ENCODE peak calls at places on chromosomes 16 and 17, in four cellular contexts. L is GM12892, A is K562, X is transverse colon. N is an unnamed sample.

GRCh38 chr17:80749611-80750010 is 205.0 kb downstream of the RPTOR start:
- DNase-seq in L (no peak), A (no peak), X (no peak), N (no peak)

GRCh38 chr17:9104370-9105041 is 83.2 kb downstream of the NTN1 start:
- DNase-seq in L (no peak), A (no peak), X (no peak), N (no peak)

GRCh38 chr16:30844346-30844670 is 49.6 kb downstream of the BCL7C start:
- DNase-seq in L (no peak), A (no peak), X (no peak), N (no peak)

GRCh38 chr17:7747586-7747985 is 30.0 kb downstream of the DNAH2 start:
- DNase-seq in L (no peak), A (no peak), X (no peak), N (no peak)

GRCh38 chr17:6269474-6269873 is 165.4 kb downstream of the AIPL1 start:
- DNase-seq in L (no peak), A (peak; percentile 20), X (peak; percentile 10), N (peak; percentile 30)

GRCh38 chr16:7227193-7227825 is 105.3 kb upstream of the RBFOX1 start:
- DNase-seq in L (no peak), A (no peak), X (no peak), N (no peak)

GRCh38 chr17:29145289-29146058 is 34.7 kb downstream of the MYO18A start:
- DNase-seq in L (no peak), A (peak; percentile 49), X (peak; percentile 71), N (peak; percentile 40)

GRCh38 chr17:79388556-79389295 is 222.1 kb downstream of the RBFOX3 start:
- DNase-seq in L (peak; percentile 75), A (peak; percentile 74), X (peak; percentile 54), N (peak; percentile 68)

GRCh38 chr17:48745381-48746275 is 17.1 kb upstream of the HOXB13 start:
- DNase-seq in L (no peak), A (no peak), X (no peak), N (no peak)

GRCh38 chr16:4882633-4883285 is 35.5 kb downstream of the UBN1 start:
- DNase-seq in L (no peak), A (no peak), X (no peak), N (peak; percentile 70)

GRCh38 chr16:96935-97381 is 18.9 kb downstream of the MPG start:
- DNase-seq in L (peak; percentile 98), A (peak; percentile 97), X (peak; percentile 91), N (peak; percentile 91)
- TF ChIP-seq POLR2A in L (no peak), A (peak; percentile 28), X (no peak), N (no peak)

GRCh38 chr17:76447931-76448652 is 4.9 kb downstream of the UBE2O start:
- DNase-seq in L (no peak), A (no peak), X (no peak), N (no peak)

GRCh38 chr17:76445697-76446448 is 7.1 kb downstream of the UBE2O start:
- DNase-seq in L (no peak), A (no peak), X (no peak), N (no peak)

GRCh38 chr17:76444518-76445311 is 8.2 kb downstream of the UBE2O start:
- DNase-seq in L (no peak), A (no peak), X (no peak), N (no peak)

GRCh38 chr17:76449126-76449525 is 3.8 kb downstream of the UBE2O start:
- DNase-seq in L (no peak), A (no peak), X (no peak), N (no peak)

GRCh38 chr17:76446449-76447231 is 6.3 kb downstream of the UBE2O start:
- DNase-seq in L (no peak), A (peak; percentile 44), X (no peak), N (peak; percentile 76)
- TF ChIP-seq POLR2A in L (no peak), A (no peak), X (no peak), N (peak; percentile 21)

GRCh38 chr16:593807-594206 is 3.9 kb downstream of the RAB40C start:
- DNase-seq in L (no peak), A (no peak), X (no peak), N (no peak)

GRCh38 chr16:590875-591200 is 972 bp downstream of the RAB40C start:
- DNase-seq in L (no peak), A (no peak), X (no peak), N (no peak)

GRCh38 chr16:591892-592517 is 2.1 kb downstream of the RAB40C start:
- DNase-seq in L (no peak), A (no peak), X (no peak), N (no peak)

GRCh38 chr16:593406-593805 is 3.5 kb downstream of the RAB40C start:
- DNase-seq in L (no peak), A (no peak), X (peak; percentile 73), N (no peak)

DNA sequence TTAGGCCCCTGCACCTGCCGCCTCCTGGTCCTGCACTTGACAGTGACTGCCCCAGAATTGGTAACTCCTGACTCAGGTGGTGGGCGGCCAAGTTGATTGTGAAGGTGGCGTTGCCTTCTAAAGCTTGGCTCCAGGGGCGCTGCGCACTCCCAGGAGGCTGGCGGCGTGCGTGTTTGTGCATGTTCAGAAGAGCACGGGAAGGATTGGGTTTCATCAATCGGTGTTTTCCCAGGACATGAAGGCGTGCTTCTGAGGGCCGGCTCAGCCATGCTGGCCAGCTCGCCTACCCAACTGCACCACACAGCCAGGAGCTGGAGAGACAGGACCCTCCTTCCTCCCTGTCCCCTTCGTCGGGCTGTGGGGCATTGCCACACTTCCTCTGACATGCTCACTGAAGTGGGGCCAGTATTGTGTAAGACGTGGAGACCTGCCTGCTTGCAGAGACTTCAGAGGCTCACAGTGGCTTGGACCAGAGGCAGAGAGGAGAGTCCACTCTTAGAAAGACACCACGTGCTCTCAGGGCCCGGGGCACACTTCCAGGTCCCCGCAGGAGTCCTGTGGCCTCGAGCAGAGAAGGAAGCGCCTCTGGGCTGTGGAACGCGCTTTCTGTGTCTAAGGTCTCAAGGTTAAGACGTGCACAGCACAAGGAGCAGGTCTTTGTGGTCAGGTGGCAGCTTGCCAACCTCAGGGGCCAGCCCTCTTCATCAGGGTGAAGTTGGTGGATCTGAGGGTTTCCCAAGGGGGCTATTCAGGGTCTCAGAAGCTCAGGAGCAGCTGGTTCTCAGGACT is 2.8 kb downstream of the RAB40C start:
- DNase-seq in L (no peak), A (no peak), X (peak; percentile 56), N (no peak)
- TF ChIP-seq POLR2A in L (no peak), A (no peak), X (no peak), N (no peak)

GRCh38 chr16:89563639-89564392 is 3.3 kb downstream of the RPL13 start:
- DNase-seq in L (no peak), A (no peak), X (no peak), N (no peak)
- TF ChIP-seq POLR2A in L (peak; percentile 29), A (no peak), X (no peak), N (no peak)

DNA sequence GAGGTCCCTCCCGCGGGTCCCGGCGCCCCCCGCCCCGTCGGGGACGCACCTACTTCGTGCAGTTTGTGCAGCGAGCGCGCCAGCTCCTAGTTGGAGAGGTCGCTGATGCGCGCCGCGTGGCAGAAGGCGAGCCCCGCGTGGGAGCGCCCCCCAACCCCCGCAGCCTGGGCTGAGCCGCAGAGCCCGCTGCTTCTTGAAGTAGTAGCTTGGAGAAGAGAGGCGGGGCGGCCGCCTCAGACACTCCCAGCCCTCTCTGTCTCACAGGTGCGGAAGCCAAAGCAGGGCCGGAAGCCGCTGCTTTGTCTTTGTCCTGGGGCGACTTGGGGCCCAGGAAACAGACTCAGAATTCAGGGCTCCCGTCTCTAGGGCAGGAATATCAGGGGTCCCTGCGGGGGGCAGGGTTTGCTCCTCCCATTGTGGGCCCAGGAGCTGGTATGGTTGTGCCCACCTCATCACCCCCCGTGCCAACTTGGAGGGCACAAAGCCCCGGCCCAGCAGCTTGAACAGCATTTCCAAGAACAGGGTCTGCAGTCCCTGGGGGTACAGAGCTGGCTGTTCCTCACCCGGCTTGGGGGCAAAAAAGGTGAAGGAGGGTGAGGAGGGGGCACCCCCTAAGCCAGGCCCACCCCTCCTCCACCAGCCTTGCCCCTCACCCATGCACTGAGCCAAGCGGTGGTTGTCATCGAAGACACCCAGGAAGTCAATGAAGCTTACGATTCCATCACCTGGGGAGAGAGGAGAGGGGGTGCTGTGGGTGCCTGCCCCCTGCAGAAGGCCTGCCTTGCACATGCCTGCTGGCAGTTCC is 13.6 kb downstream of the SPATA32 start:
- DNase-seq in L (peak; percentile 95), A (peak; percentile 85), X (peak; percentile 83), N (no peak)
- TF ChIP-seq POLR2A in L (peak; percentile 66), A (peak; percentile 66), X (peak; percentile 53), N (no peak)

GRCh38 chr17:38326996-38327792 is 16.6 kb downstream of the GPR179 start:
- DNase-seq in L (no peak), A (no peak), X (no peak), N (no peak)
- TF ChIP-seq POLR2A in L (no peak), A (no peak), X (no peak), N (no peak)

GRCh38 chr17:44827863-44828262 is 2.2 kb downstream of the GJC1 start:
- DNase-seq in L (no peak), A (no peak), X (no peak), N (no peak)

GRCh38 chr17:44830359-44831269 is 527 bp upstream of the GJC1 start:
- DNase-seq in L (no peak), A (no peak), X (peak; percentile 10), N (no peak)

GRCh38 chr17:44831270-44831770 is 1.2 kb upstream of the GJC1 start:
- DNase-seq in L (no peak), A (no peak), X (no peak), N (no peak)

GRCh38 chr17:44828919-44829557 is 1.0 kb downstream of the GJC1 start:
- DNase-seq in L (no peak), A (no peak), X (no peak), N (no peak)

DNA sequence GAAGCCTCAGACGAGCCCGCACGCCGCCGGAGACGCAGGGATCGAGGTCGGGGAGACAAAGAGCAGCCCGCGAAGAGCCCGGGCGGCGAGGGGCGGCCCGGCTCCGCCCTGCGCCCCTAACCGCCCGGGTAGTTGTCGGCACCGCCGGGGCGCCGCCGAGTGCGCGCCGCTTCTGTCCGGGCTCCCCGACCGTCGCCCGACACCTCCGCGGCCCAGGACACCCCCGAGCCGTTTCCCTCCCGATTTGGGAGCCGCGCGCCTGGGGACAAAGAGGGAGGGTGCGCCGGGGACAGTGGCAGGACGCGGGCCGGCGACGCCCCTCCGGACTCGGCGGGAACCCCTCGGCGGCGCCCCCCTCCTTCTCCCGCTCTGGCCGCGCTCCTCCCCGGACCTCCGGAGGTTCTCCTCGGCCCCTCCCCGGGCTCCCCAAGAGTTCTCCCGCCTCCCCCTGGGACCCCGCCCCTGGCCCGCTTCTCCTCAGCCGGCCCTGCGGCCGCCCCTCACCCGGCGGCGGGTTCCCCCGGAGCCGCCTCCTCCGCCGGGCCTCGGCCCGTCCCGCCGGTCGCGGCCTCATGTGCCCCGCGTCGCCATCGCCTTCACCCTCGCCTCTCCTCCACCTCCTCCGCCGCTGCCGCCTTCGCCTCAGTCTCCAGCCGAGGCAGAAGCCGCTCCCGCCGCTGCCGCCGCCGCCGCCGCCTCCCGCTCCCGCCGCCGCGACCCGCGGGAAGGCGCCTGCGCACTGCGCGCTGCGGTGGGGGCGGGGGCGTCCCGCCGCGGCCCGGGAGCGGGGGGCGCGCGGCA is at the start of gene GJC1:
- DNase-seq in L (no peak), A (peak; percentile 66), X (peak; percentile 10), N (peak; percentile 74)
- TF ChIP-seq POLR2A in L (no peak), A (no peak), X (no peak), N (peak; percentile 84)